ENCODE peak calls at places on chromosomes 4 and X, in seven cellular contexts. One of them, this sample, is unnamed.
A peak's percentile ranks its signal among the peaks of the same experiment; 100 is the strongest.

GRCh38 chr4:185874516-185875230 is 62.7 kb upstream of the SORBS2 start:
- DNase-seq in fibroblast of lung: peak; percentile 63
- DNase-seq in fibroblast of mammary gland: peak; percentile 68
- DNase-seq in type B pancreatic cell: no peak
- DNase-seq in sigmoid colon: no peak
- DNase-seq in uterus: no peak
- DNase-seq in B cell: no peak
- DNase-seq in this sample: peak; percentile 37

GRCh38 chrX:13893826-13894225 is 76.9 kb upstream of the GPM6B start:
- DNase-seq in fibroblast of lung: no peak
- DNase-seq in fibroblast of mammary gland: peak; percentile 92
- DNase-seq in type B pancreatic cell: no peak
- DNase-seq in sigmoid colon: no peak
- DNase-seq in uterus: no peak
- DNase-seq in B cell: no peak
- DNase-seq in this sample: no peak

GRCh38 chr4:42750831-42751230 is 93.9 kb upstream of the ATP8A1 start:
- DNase-seq in fibroblast of lung: no peak
- DNase-seq in fibroblast of mammary gland: no peak
- DNase-seq in type B pancreatic cell: no peak
- DNase-seq in sigmoid colon: no peak
- DNase-seq in uterus: no peak
- DNase-seq in B cell: no peak
- DNase-seq in this sample: no peak

GRCh38 chr4:4783847-4784246 is 75.6 kb upstream of the MSX1 start:
- DNase-seq in fibroblast of lung: no peak
- DNase-seq in fibroblast of mammary gland: no peak
- DNase-seq in type B pancreatic cell: no peak
- DNase-seq in sigmoid colon: no peak
- DNase-seq in uterus: no peak
- DNase-seq in B cell: no peak
- DNase-seq in this sample: no peak

GRCh38 chr4:185564355-185564754 is 29.0 kb upstream of the PDLIM3 start:
- DNase-seq in fibroblast of lung: no peak
- DNase-seq in fibroblast of mammary gland: no peak
- DNase-seq in type B pancreatic cell: no peak
- DNase-seq in sigmoid colon: no peak
- DNase-seq in uterus: no peak
- DNase-seq in B cell: no peak
- DNase-seq in this sample: no peak

GRCh38 chr4:109169160-109169559 is 133.3 kb downstream of the COL25A1 start:
- DNase-seq in fibroblast of lung: peak; percentile 26
- DNase-seq in fibroblast of mammary gland: peak; percentile 28
- DNase-seq in type B pancreatic cell: no peak
- DNase-seq in sigmoid colon: no peak
- DNase-seq in uterus: no peak
- DNase-seq in B cell: no peak
- DNase-seq in this sample: peak; percentile 5

GRCh38 chr4:47882228-47882627 is 32.2 kb downstream of the NFXL1 start:
- DNase-seq in fibroblast of lung: no peak
- DNase-seq in fibroblast of mammary gland: no peak
- DNase-seq in type B pancreatic cell: no peak
- DNase-seq in sigmoid colon: no peak
- DNase-seq in uterus: no peak
- DNase-seq in B cell: no peak
- DNase-seq in this sample: peak; percentile 18

GRCh38 chr4:186729856-186730255 is 6.2 kb upstream of the FAT1 start:
- DNase-seq in fibroblast of lung: no peak
- DNase-seq in fibroblast of mammary gland: no peak
- DNase-seq in type B pancreatic cell: no peak
- DNase-seq in sigmoid colon: no peak
- DNase-seq in uterus: no peak
- DNase-seq in B cell: no peak
- DNase-seq in this sample: no peak

GRCh38 chr4:137768196-137768595 is 235.9 kb upstream of the PCDH18 start:
- DNase-seq in fibroblast of lung: no peak
- DNase-seq in fibroblast of mammary gland: peak; percentile 34
- DNase-seq in type B pancreatic cell: no peak
- DNase-seq in sigmoid colon: no peak
- DNase-seq in uterus: no peak
- DNase-seq in B cell: no peak
- DNase-seq in this sample: peak; percentile 6

GRCh38 chr4:88006956-88007303 is 505 bp upstream of the PKD2 start:
- DNase-seq in fibroblast of lung: no peak
- DNase-seq in fibroblast of mammary gland: peak; percentile 15
- DNase-seq in type B pancreatic cell: no peak
- DNase-seq in sigmoid colon: peak; percentile 66
- DNase-seq in uterus: no peak
- DNase-seq in B cell: no peak
- DNase-seq in this sample: no peak

GRCh38 chr4:24664956-24665355 is 80.6 kb upstream of the DHX15 start:
- DNase-seq in fibroblast of lung: peak; percentile 43
- DNase-seq in fibroblast of mammary gland: peak; percentile 63
- DNase-seq in type B pancreatic cell: no peak
- DNase-seq in sigmoid colon: no peak
- DNase-seq in uterus: no peak
- DNase-seq in B cell: no peak
- DNase-seq in this sample: peak; percentile 62

GRCh38 chr4:860561-860960 is 34.6 kb upstream of the CPLX1 start:
- DNase-seq in fibroblast of lung: no peak
- DNase-seq in fibroblast of mammary gland: no peak
- DNase-seq in type B pancreatic cell: no peak
- DNase-seq in sigmoid colon: no peak
- DNase-seq in uterus: no peak
- DNase-seq in B cell: no peak
- DNase-seq in this sample: no peak

GRCh38 chr4:26061248-26061986 is 147.4 kb downstream of the SMIM20 start:
- DNase-seq in fibroblast of lung: peak; percentile 40
- DNase-seq in fibroblast of mammary gland: peak; percentile 67
- DNase-seq in type B pancreatic cell: no peak
- DNase-seq in sigmoid colon: no peak
- DNase-seq in uterus: no peak
- DNase-seq in B cell: peak; percentile 15
- DNase-seq in this sample: peak; percentile 69

GRCh38 chrX:83508526-83509245 is 596 bp downstream of the POU3F4 start:
- DNase-seq in fibroblast of lung: peak; percentile 38
- DNase-seq in fibroblast of mammary gland: no peak
- DNase-seq in type B pancreatic cell: no peak
- DNase-seq in sigmoid colon: no peak
- DNase-seq in uterus: no peak
- DNase-seq in B cell: no peak
- DNase-seq in this sample: no peak

GRCh38 chrX:30308263-30309138 is 689 bp downstream of the NR0B1 start:
- DNase-seq in fibroblast of lung: no peak
- DNase-seq in fibroblast of mammary gland: peak; percentile 15
- DNase-seq in type B pancreatic cell: no peak
- DNase-seq in sigmoid colon: no peak
- DNase-seq in uterus: no peak
- DNase-seq in B cell: no peak
- DNase-seq in this sample: no peak

GRCh38 chrX:150308532-150309157 is 54.5 kb upstream of the MAMLD1 start:
- DNase-seq in fibroblast of lung: no peak
- DNase-seq in fibroblast of mammary gland: peak; percentile 23
- DNase-seq in type B pancreatic cell: no peak
- DNase-seq in sigmoid colon: no peak
- DNase-seq in uterus: no peak
- DNase-seq in B cell: no peak
- DNase-seq in this sample: no peak

GRCh38 chr4:142815834-142816233 is 30.3 kb downstream of the INPP4B start:
- DNase-seq in fibroblast of lung: peak; percentile 85
- DNase-seq in fibroblast of mammary gland: peak; percentile 84
- DNase-seq in type B pancreatic cell: no peak
- DNase-seq in sigmoid colon: no peak
- DNase-seq in uterus: no peak
- DNase-seq in B cell: no peak
- DNase-seq in this sample: peak; percentile 71

GRCh38 chr4:2393353-2394270 is 24.8 kb downstream of the ZFYVE28 start:
- DNase-seq in fibroblast of lung: no peak
- DNase-seq in fibroblast of mammary gland: no peak
- DNase-seq in type B pancreatic cell: no peak
- DNase-seq in sigmoid colon: no peak
- DNase-seq in uterus: no peak
- DNase-seq in B cell: peak; percentile 27
- DNase-seq in this sample: peak; percentile 29

GRCh38 chr4:17126306-17126978 is 228.0 kb upstream of the LDB2 start:
- DNase-seq in fibroblast of lung: no peak
- DNase-seq in fibroblast of mammary gland: no peak
- DNase-seq in type B pancreatic cell: no peak
- DNase-seq in sigmoid colon: no peak
- DNase-seq in uterus: no peak
- DNase-seq in B cell: no peak
- DNase-seq in this sample: no peak

GRCh38 chr4:115360441-115360840 is 247.0 kb upstream of the NDST4 start:
- DNase-seq in fibroblast of lung: peak; percentile 32
- DNase-seq in fibroblast of mammary gland: peak; percentile 45
- DNase-seq in type B pancreatic cell: no peak
- DNase-seq in sigmoid colon: no peak
- DNase-seq in uterus: no peak
- DNase-seq in B cell: no peak
- DNase-seq in this sample: peak; percentile 5

GRCh38 chrX:74133156-74133796 is 170.7 kb upstream of the ZCCHC13 start:
- DNase-seq in fibroblast of lung: peak; percentile 64
- DNase-seq in fibroblast of mammary gland: peak; percentile 75
- DNase-seq in type B pancreatic cell: no peak
- DNase-seq in sigmoid colon: no peak
- DNase-seq in uterus: peak; percentile 29
- DNase-seq in B cell: peak; percentile 64
- DNase-seq in this sample: peak; percentile 76

GRCh38 chr4:71449878-71450277 is 111.1 kb downstream of the SLC4A4 start:
- DNase-seq in fibroblast of lung: peak; percentile 28
- DNase-seq in fibroblast of mammary gland: no peak
- DNase-seq in type B pancreatic cell: no peak
- DNase-seq in sigmoid colon: no peak
- DNase-seq in uterus: no peak
- DNase-seq in B cell: no peak
- DNase-seq in this sample: no peak

GRCh38 chr4:1614502-1614853 is 69.6 kb downstream of the FAM53A start:
- DNase-seq in fibroblast of lung: no peak
- DNase-seq in fibroblast of mammary gland: no peak
- DNase-seq in type B pancreatic cell: no peak
- DNase-seq in sigmoid colon: no peak
- DNase-seq in uterus: no peak
- DNase-seq in B cell: no peak
- DNase-seq in this sample: no peak

GRCh38 chr4:155489261-155489660 is 112.5 kb upstream of the MAP9 start:
- DNase-seq in fibroblast of lung: no peak
- DNase-seq in fibroblast of mammary gland: peak; percentile 6
- DNase-seq in type B pancreatic cell: no peak
- DNase-seq in sigmoid colon: no peak
- DNase-seq in uterus: no peak
- DNase-seq in B cell: no peak
- DNase-seq in this sample: peak; percentile 14

GRCh38 chr4:164529486-164529885 is 224.4 kb upstream of the SMIM31 start:
- DNase-seq in fibroblast of lung: no peak
- DNase-seq in fibroblast of mammary gland: no peak
- DNase-seq in type B pancreatic cell: no peak
- DNase-seq in sigmoid colon: no peak
- DNase-seq in uterus: no peak
- DNase-seq in B cell: no peak
- DNase-seq in this sample: no peak

DNA sequence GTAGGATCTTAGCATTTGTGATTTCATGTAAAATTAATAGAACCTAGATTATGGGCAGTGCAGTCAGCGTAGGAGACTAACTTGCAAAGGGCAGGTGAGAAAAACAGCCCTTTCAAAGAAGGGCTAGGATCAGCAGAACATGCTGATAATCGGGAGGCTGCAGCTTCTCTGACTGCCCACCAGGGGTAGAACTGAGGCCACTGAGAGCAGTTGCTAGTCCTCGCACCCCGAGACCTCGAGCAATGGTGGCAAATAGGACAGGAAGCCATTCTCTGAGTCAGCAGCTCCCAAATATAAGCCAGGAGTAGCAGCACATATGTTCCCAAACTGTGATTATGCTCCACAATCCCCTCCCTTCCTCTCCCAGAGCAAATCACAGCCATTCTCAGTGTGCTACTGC is 186.4 kb downstream of the MSL3 start:
- DNase-seq in fibroblast of lung: peak; percentile 53
- DNase-seq in fibroblast of mammary gland: peak; percentile 68
- DNase-seq in type B pancreatic cell: no peak
- DNase-seq in sigmoid colon: no peak
- DNase-seq in uterus: no peak
- DNase-seq in B cell: no peak
- DNase-seq in this sample: peak; percentile 52
- TF ChIP-seq CTCF in fibroblast of lung: peak; percentile 53
- TF ChIP-seq CTCF in fibroblast of mammary gland: peak; percentile 69
- TF ChIP-seq CTCF in type B pancreatic cell: peak; percentile 69
- TF ChIP-seq CTCF in sigmoid colon: no peak
- TF ChIP-seq CTCF in uterus: no peak
- TF ChIP-seq CTCF in B cell: no peak
- TF ChIP-seq CTCF in this sample: peak; percentile 65

GRCh38 chrX:18895157-18895952 is 88.6 kb downstream of the PHKA2 start:
- DNase-seq in fibroblast of lung: no peak
- DNase-seq in fibroblast of mammary gland: peak; percentile 50
- DNase-seq in type B pancreatic cell: no peak
- DNase-seq in sigmoid colon: peak; percentile 75
- DNase-seq in uterus: no peak
- DNase-seq in B cell: no peak
- DNase-seq in this sample: no peak
- TF ChIP-seq CTCF in fibroblast of lung: peak; percentile 52
- TF ChIP-seq CTCF in fibroblast of mammary gland: peak; percentile 24
- TF ChIP-seq CTCF in type B pancreatic cell: no peak
- TF ChIP-seq CTCF in sigmoid colon: peak; percentile 50
- TF ChIP-seq CTCF in uterus: no peak
- TF ChIP-seq CTCF in B cell: no peak
- TF ChIP-seq CTCF in this sample: no peak

GRCh38 chrX:114162068-114162735 is 421.7 kb upstream of the HTR2C start:
- DNase-seq in fibroblast of lung: no peak
- DNase-seq in fibroblast of mammary gland: no peak
- DNase-seq in type B pancreatic cell: no peak
- DNase-seq in sigmoid colon: no peak
- DNase-seq in uterus: no peak
- DNase-seq in B cell: no peak
- DNase-seq in this sample: no peak
- TF ChIP-seq CTCF in fibroblast of lung: no peak
- TF ChIP-seq CTCF in fibroblast of mammary gland: no peak
- TF ChIP-seq CTCF in type B pancreatic cell: peak; percentile 36
- TF ChIP-seq CTCF in sigmoid colon: no peak
- TF ChIP-seq CTCF in uterus: no peak
- TF ChIP-seq CTCF in B cell: no peak
- TF ChIP-seq CTCF in this sample: no peak

GRCh38 chr4:38802561-38803355 is 1.8 kb downstream of the TLR1 start:
- DNase-seq in fibroblast of lung: no peak
- DNase-seq in fibroblast of mammary gland: no peak
- DNase-seq in type B pancreatic cell: no peak
- DNase-seq in sigmoid colon: no peak
- DNase-seq in uterus: no peak
- DNase-seq in B cell: peak; percentile 34
- DNase-seq in this sample: no peak

GRCh38 chr4:38803833-38804653 is 548 bp downstream of the TLR1 start:
- DNase-seq in fibroblast of lung: no peak
- DNase-seq in fibroblast of mammary gland: no peak
- DNase-seq in type B pancreatic cell: no peak
- DNase-seq in sigmoid colon: no peak
- DNase-seq in uterus: no peak
- DNase-seq in B cell: peak; percentile 43
- DNase-seq in this sample: peak; percentile 72

GRCh38 chr4:38805530-38806145 is 1.0 kb upstream of the TLR1 start:
- DNase-seq in fibroblast of lung: peak; percentile 10
- DNase-seq in fibroblast of mammary gland: peak; percentile 17
- DNase-seq in type B pancreatic cell: no peak
- DNase-seq in sigmoid colon: no peak
- DNase-seq in uterus: no peak
- DNase-seq in B cell: peak; percentile 73
- DNase-seq in this sample: peak; percentile 27

GRCh38 chr4:38800956-38801450 is 3.6 kb downstream of the TLR1 start:
- DNase-seq in fibroblast of lung: peak; percentile 25
- DNase-seq in fibroblast of mammary gland: no peak
- DNase-seq in type B pancreatic cell: no peak
- DNase-seq in sigmoid colon: no peak
- DNase-seq in uterus: no peak
- DNase-seq in B cell: no peak
- DNase-seq in this sample: no peak

GRCh38 chr4:38804654-38805295 is at the start of gene TLR1:
- DNase-seq in fibroblast of lung: peak; percentile 54
- DNase-seq in fibroblast of mammary gland: peak; percentile 70
- DNase-seq in type B pancreatic cell: no peak
- DNase-seq in sigmoid colon: no peak
- DNase-seq in uterus: no peak
- DNase-seq in B cell: peak; percentile 76
- DNase-seq in this sample: peak; percentile 61
- TF ChIP-seq CTCF in fibroblast of lung: peak; percentile 5
- TF ChIP-seq CTCF in fibroblast of mammary gland: peak; percentile 60
- TF ChIP-seq CTCF in type B pancreatic cell: peak; percentile 69
- TF ChIP-seq CTCF in sigmoid colon: peak; percentile 59
- TF ChIP-seq CTCF in uterus: peak; percentile 53
- TF ChIP-seq CTCF in B cell: peak; percentile 75
- TF ChIP-seq CTCF in this sample: peak; percentile 58

This sample was measured in fibroblast of villous mesenchyme.